ENCODE peak calls at places on chromosomes 7 and 10, in six cellular contexts. F, T, A, Z, M and C are unnamed samples.

GRCh38 chr7:120725376-120726039 is 132.4 kb downstream of the TSPAN12 start:
- DNase-seq in F (peak), T (peak), A (peak), Z (peak), M (no peak), C (peak)

GRCh38 chr7:99096124-99096887 is 47.6 kb downstream of the SMURF1 start:
- DNase-seq in F (no peak), T (peak), A (peak), Z (no peak), M (no peak), C (no peak)

GRCh38 chr10:110426294-110427153 is 71.2 kb upstream of the DUSP5 start:
- DNase-seq in F (no peak), T (peak), A (peak), Z (no peak), M (no peak), C (no peak)

GRCh38 chr10:451021-451471 is 238.4 kb downstream of the DIP2C start:
- DNase-seq in F (no peak), T (no peak), A (no peak), Z (no peak), M (no peak), C (no peak)

GRCh38 chr7:30168800-30169584 is 34.2 kb downstream of the MTURN start:
- DNase-seq in F (peak), T (peak), A (peak), Z (no peak), M (peak), C (peak)

GRCh38 chr10:104472505-104472904 is 118.9 kb downstream of the CFAP58 start:
- DNase-seq in F (no peak), T (no peak), A (peak), Z (peak), M (peak), C (no peak)

GRCh38 chr10:80924063-80924952 is 386.6 kb downstream of the SH2D4B start:
- DNase-seq in F (peak), T (peak), A (peak), Z (peak), M (no peak), C (peak)

GRCh38 chr7:143906895-143907294 is 4.9 kb upstream of the TCAF1 start:
- DNase-seq in F (peak), T (no peak), A (no peak), Z (no peak), M (no peak), C (peak)

GRCh38 chr7:8783229-8783628 is 349.8 kb downstream of the NXPH1 start:
- DNase-seq in F (no peak), T (no peak), A (no peak), Z (no peak), M (no peak), C (no peak)

GRCh38 chr7:85074992-85075391 is 111.9 kb downstream of the SEMA3D start:
- DNase-seq in F (no peak), T (peak), A (peak), Z (no peak), M (no peak), C (no peak)

GRCh38 chr10:26860026-26860541 is 674 bp downstream of the ABI1 start:
- DNase-seq in F (peak), T (peak), A (peak), Z (no peak), M (peak), C (peak)

GRCh38 chr10:2986341-2986933 is 80.9 kb upstream of the PFKP start:
- DNase-seq in F (no peak), T (no peak), A (no peak), Z (no peak), M (no peak), C (no peak)

GRCh38 chr10:132408367-132408781 is 11.4 kb downstream of the PWWP2B start:
- DNase-seq in F (peak), T (no peak), A (no peak), Z (no peak), M (peak), C (peak)

GRCh38 chr10:32015386-32015785 is 40.8 kb downstream of the KIF5B start:
- DNase-seq in F (no peak), T (no peak), A (no peak), Z (no peak), M (no peak), C (no peak)

GRCh38 chr10:104076743-104077160 is 8.9 kb downstream of the COL17A1 start:
- DNase-seq in F (peak), T (peak), A (peak), Z (no peak), M (no peak), C (peak)

GRCh38 chr7:31087351-31087750 is 35.2 kb downstream of the ADCYAP1R1 start:
- DNase-seq in F (no peak), T (no peak), A (no peak), Z (no peak), M (no peak), C (no peak)

GRCh38 chr10:86678999-86679792 is 10.9 kb downstream of the LDB3 start:
- DNase-seq in F (no peak), T (no peak), A (no peak), Z (no peak), M (no peak), C (no peak)

GRCh38 chr10:34200355-34200901 is 614.7 kb downstream of the PARD3 start:
- DNase-seq in F (no peak), T (peak), A (no peak), Z (no peak), M (no peak), C (no peak)

GRCh38 chr10:11704087-11704486 is 38.1 kb upstream of the ECHDC3 start:
- DNase-seq in F (no peak), T (no peak), A (no peak), Z (no peak), M (no peak), C (no peak)

GRCh38 chr10:11705687-11706086 is 36.5 kb upstream of the ECHDC3 start:
- DNase-seq in F (no peak), T (peak), A (peak), Z (no peak), M (no peak), C (no peak)

GRCh38 chr10:11707936-11708335 is 34.2 kb upstream of the ECHDC3 start:
- DNase-seq in F (no peak), T (no peak), A (no peak), Z (no peak), M (no peak), C (no peak)

GRCh38 chr10:11702264-11702663 is 39.9 kb upstream of the ECHDC3 start:
- DNase-seq in F (no peak), T (no peak), A (no peak), Z (no peak), M (no peak), C (no peak)

DNA sequence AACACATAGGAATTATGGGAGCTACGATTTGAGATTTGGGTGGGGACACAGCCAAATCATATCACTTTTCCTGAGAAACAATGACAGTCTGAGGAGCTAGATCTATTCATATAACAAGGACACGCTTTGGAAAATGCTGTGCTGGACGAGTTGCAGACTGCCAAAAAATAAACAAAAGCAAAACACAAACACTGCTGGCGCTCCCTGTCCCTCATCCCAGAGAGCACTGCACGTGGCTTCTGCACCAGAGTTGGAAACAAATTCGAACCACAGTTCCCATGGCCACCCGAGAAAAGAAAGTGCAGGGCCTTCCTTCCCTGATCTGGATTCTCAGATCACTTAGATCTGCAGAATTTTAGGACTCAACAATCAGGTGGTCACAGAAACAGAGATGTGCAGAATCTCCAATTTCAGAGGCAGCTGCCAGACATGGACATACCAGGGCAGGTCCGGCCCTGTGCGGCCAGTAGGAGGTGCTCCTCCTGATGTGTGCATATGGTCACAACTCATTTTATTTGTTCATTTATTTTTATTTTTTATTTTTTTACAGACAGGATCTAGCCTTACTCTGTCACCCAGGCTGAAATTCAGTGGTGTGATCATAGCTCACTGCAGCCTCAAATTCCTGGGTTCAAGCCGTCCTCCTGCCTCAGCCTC is 35.1 kb upstream of the ECHDC3 start:
- DNase-seq in F (no peak), T (no peak), A (no peak), Z (no peak), M (no peak), C (no peak)
- H2AFZ ChIP-seq in F (no peak), T (no peak), A (no peak), Z (no peak), M (no peak), C (no peak)

GRCh38 chr10:72080042-72081035 is 8.0 kb downstream of the SPOCK2 start:
- DNase-seq in F (peak), T (no peak), A (no peak), Z (no peak), M (peak), C (no peak)
- TF ChIP-seq CTCF in F (no peak), T (no peak), A (no peak), Z (no peak), M (no peak), C (no peak)

GRCh38 chr10:93818086-93818485 is 60.4 kb downstream of the LGI1 start:
- DNase-seq in F (no peak), T (no peak), A (no peak), Z (no peak), M (no peak), C (no peak)

GRCh38 chr10:93816123-93816747 is 58.5 kb downstream of the LGI1 start:
- DNase-seq in F (peak), T (peak), A (peak), Z (peak), M (peak), C (peak)

GRCh38 chr10:93813507-93814465 is 56.0 kb downstream of the LGI1 start:
- DNase-seq in F (peak), T (peak), A (peak), Z (peak), M (peak), C (peak)

GRCh38 chr10:93812664-93813338 is 55.1 kb downstream of the LGI1 start:
- DNase-seq in F (no peak), T (no peak), A (no peak), Z (no peak), M (no peak), C (no peak)

DNA sequence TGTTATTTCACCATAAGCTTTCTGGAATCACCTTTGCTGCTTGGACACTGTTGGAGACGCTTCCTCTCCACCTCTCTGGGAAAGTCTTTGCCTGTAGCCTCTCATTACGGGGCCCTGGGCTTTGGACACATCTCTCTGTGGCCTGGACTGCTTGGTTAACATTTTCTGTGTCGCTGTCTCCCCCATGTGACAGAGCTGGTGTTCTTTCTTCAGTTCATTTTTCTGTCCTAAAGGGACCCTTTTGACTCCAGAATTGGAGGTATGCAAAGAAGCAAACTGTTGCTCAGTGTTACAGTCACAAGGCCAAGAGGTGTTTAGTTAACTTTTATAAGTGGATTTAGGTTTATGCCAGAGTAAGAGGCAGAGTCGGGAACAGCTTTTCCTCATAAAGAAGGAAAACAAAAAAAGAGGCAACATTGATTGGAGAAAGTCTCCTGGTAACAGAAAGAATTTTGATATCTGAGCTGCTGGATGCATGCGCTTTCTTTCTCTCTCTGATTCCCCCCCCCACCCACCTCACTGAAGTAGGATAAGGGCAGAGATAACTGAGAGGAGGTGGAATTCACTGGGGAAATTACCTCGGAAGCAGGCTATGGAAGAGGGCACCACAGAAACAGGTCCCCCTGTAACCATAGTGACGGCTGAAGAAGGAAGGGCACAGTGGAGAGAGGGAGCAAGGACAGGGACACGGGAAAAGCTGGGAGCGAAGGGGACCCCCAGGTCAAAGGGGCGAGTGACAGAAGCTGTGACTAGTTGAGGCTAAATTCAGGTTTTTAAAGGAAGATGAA is 57.8 kb downstream of the LGI1 start:
- DNase-seq in F (peak), T (no peak), A (no peak), Z (no peak), M (no peak), C (peak)
- H2AFZ ChIP-seq in F (peak), T (no peak), A (peak), Z (peak), M (no peak), C (peak)

DNA sequence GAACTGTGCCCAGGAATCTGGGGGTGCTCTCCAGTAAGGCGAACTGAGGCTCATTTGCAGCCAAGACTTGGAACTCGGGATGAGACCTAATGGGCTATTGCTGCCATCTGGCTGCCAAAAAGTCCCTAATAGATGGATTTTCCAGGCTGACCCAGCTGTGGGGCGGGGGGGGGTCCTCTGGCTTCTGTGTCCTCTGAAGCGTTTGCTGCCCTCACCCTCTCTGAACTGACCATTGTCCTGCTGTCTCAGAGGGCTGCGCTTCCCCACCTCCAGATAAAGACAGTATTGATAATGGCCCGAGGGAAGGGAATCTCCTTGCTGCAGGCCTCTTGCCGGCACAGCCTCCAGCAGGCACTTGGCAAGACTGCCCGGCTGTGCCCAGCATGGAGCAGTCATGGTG is 46.6 kb downstream of the CLEC2L start:
- DNase-seq in F (no peak), T (no peak), A (no peak), Z (no peak), M (no peak), C (no peak)
- TF ChIP-seq CTCF in F (peak), T (no peak), A (peak), Z (no peak), M (peak), C (no peak)

GRCh38 chr10:130491011-130491697 is 355.0 kb downstream of the GLRX3 start:
- DNase-seq in F (no peak), T (no peak), A (no peak), Z (no peak), M (no peak), C (no peak)
- H2AFZ ChIP-seq in F (no peak), T (no peak), A (no peak), Z (no peak), M (no peak), C (no peak)

GRCh38 chr10:115432188-115432819 is 339.1 kb downstream of the ATRNL1 start:
- DNase-seq in F (peak), T (peak), A (peak), Z (peak), M (no peak), C (peak)
- TF ChIP-seq CTCF in F (peak), T (no peak), A (peak), Z (peak), M (peak), C (peak)

GRCh38 chr7:129829677-129830631 is 122.8 kb downstream of the UBE2H start:
- DNase-seq in F (peak), T (peak), A (peak), Z (peak), M (no peak), C (peak)
- H2AFZ ChIP-seq in F (no peak), T (peak), A (peak), Z (no peak), M (no peak), C (no peak)